ENCODE peak calls at places on chromosomes 1 and 21, in six cellular contexts. One of them, this sample, is unnamed. For H3K4me1 and H3K27me3, the result is how much of the 10 kb centered on the place peaks cover.

GRCh38 chr1:20366766-20367602 is 76.3 kb downstream of the VWA5B1 start:
- DNase-seq in IMR-90: peak
- DNase-seq in spleen: peak
- DNase-seq in tibial artery: no peak
- DNase-seq in colonic mucosa: peak
- DNase-seq in PC-3: peak
- DNase-seq in this sample: no peak

GRCh38 chr1:101618900-101619299 is 377.8 kb downstream of the OLFM3 start:
- DNase-seq in IMR-90: no peak
- DNase-seq in spleen: no peak
- DNase-seq in tibial artery: no peak
- DNase-seq in colonic mucosa: no peak
- DNase-seq in PC-3: no peak
- DNase-seq in this sample: no peak

GRCh38 chr1:29117381-29117780 is 6.3 kb downstream of the TMEM200B start:
- DNase-seq in IMR-90: no peak
- DNase-seq in spleen: no peak
- DNase-seq in tibial artery: no peak
- DNase-seq in colonic mucosa: no peak
- DNase-seq in PC-3: no peak
- DNase-seq in this sample: no peak

GRCh38 chr1:112446411-112446810 is 50.4 kb downstream of the CTTNBP2NL start:
- DNase-seq in IMR-90: peak
- DNase-seq in spleen: no peak
- DNase-seq in tibial artery: no peak
- DNase-seq in colonic mucosa: no peak
- DNase-seq in PC-3: no peak
- DNase-seq in this sample: no peak

GRCh38 chr21:44390886-44391285 is 37.5 kb downstream of the TRPM2 start:
- DNase-seq in IMR-90: no peak
- DNase-seq in spleen: no peak
- DNase-seq in tibial artery: no peak
- DNase-seq in colonic mucosa: no peak
- DNase-seq in PC-3: no peak
- DNase-seq in this sample: no peak

GRCh38 chr1:110049801-110050601 is 15.6 kb downstream of the STRIP1 start:
- DNase-seq in IMR-90: no peak
- DNase-seq in spleen: no peak
- DNase-seq in tibial artery: no peak
- DNase-seq in colonic mucosa: no peak
- DNase-seq in PC-3: no peak
- DNase-seq in this sample: no peak

GRCh38 chr1:19512545-19512944 is 27.2 kb upstream of the CAPZB start:
- DNase-seq in IMR-90: peak
- DNase-seq in spleen: no peak
- DNase-seq in tibial artery: no peak
- DNase-seq in colonic mucosa: no peak
- DNase-seq in PC-3: no peak
- DNase-seq in this sample: no peak

GRCh38 chr1:228295201-228295600 is 87.4 kb downstream of the OBSCN start:
- DNase-seq in IMR-90: no peak
- DNase-seq in spleen: peak
- DNase-seq in tibial artery: no peak
- DNase-seq in colonic mucosa: no peak
- DNase-seq in PC-3: no peak
- DNase-seq in this sample: peak

GRCh38 chr1:36168538-36168937 is 12.6 kb downstream of the MAP7D1 start:
- DNase-seq in IMR-90: no peak
- DNase-seq in spleen: no peak
- DNase-seq in tibial artery: no peak
- DNase-seq in colonic mucosa: no peak
- DNase-seq in PC-3: no peak
- DNase-seq in this sample: no peak

GRCh38 chr1:62237950-62238374 is 43.3 kb downstream of the L1TD1 start:
- DNase-seq in IMR-90: no peak
- DNase-seq in spleen: peak
- DNase-seq in tibial artery: no peak
- DNase-seq in colonic mucosa: no peak
- DNase-seq in PC-3: no peak
- DNase-seq in this sample: no peak

GRCh38 chr1:232704694-232705680 is 75.1 kb upstream of the SIPA1L2 start:
- DNase-seq in IMR-90: peak
- DNase-seq in spleen: no peak
- DNase-seq in tibial artery: no peak
- DNase-seq in colonic mucosa: peak
- DNase-seq in PC-3: peak
- DNase-seq in this sample: no peak

GRCh38 chr1:230139306-230139705 is 72.3 kb downstream of the GALNT2 start:
- DNase-seq in IMR-90: no peak
- DNase-seq in spleen: no peak
- DNase-seq in tibial artery: no peak
- DNase-seq in colonic mucosa: no peak
- DNase-seq in PC-3: no peak
- DNase-seq in this sample: no peak

DNA sequence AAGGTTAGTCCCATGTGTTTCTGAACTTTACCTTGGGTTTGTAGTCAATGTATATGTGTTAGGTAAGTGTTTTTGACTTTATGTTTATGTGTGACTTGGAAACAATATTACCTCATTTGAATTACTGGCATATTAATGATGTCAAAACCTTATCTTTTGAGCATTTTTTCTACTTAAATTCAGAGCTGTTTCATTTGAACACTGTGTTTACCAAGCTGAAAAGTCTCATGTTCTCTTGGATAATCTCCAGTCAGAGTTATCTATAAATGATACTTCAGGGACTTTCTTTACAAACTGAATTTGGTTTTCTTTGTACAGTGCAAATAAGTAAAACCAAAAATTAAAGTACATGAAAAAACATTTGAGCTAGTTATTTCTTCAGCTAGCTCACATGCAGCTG is 30.0 kb downstream of the ADAMTS1 start:
- DNase-seq in IMR-90: no peak
- DNase-seq in spleen: no peak
- DNase-seq in tibial artery: no peak
- DNase-seq in colonic mucosa: no peak
- DNase-seq in PC-3: no peak
- DNase-seq in this sample: no peak
- H3K27ac ChIP-seq in IMR-90: no peak
- H3K27ac ChIP-seq in spleen: no peak
- H3K27ac ChIP-seq in tibial artery: peak
- H3K27ac ChIP-seq in colonic mucosa: no peak
- H3K27ac ChIP-seq in PC-3: no peak
- H3K27ac ChIP-seq in this sample: no peak

DNA sequence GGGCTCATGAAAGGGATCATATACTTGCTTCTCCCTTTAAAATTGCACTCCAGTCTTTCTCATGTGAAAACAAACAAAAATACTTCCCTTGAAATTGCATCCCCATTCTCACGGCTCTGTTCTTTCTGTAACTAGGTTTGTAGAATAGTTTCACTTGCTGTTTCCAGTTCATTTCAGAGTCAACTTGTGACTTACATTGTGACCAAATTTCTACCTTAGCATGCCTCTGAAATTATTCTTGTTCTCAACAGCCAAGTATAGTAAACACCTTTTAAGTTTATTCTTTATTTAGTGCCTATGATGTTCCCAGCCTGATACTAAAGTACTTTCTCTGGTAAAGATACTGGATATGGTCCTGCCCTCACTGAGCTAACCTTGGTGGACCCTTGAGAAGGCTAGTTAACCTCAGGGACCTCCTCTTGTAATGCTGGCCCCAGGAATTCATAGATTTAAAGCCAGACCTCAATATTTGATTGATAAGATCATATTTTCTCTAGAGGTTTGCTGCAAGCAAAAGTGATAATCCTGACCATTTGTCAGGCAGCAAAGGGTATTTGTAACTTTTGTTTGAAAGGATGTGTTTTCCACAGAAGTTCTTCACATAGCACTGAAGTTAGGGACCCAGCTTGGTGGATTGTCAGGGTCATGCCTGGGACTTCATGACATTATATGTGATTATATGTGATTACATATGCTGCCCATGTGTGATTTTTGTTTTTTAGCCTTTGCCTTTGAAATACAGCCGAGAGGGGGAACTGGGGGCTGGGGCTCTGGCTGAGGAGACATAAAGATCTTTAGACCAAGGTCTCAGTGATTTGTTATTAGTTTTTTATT is 29.6 kb downstream of the VANGL2 start:
- DNase-seq in IMR-90: no peak
- DNase-seq in spleen: no peak
- DNase-seq in tibial artery: no peak
- DNase-seq in colonic mucosa: no peak
- DNase-seq in PC-3: no peak
- DNase-seq in this sample: no peak
- H3K4me1 ChIP-seq in IMR-90: under half
- H3K4me1 ChIP-seq in spleen: half or more
- H3K4me1 ChIP-seq in tibial artery: under half
- H3K4me1 ChIP-seq in colonic mucosa: under half
- H3K4me1 ChIP-seq in PC-3: under half
- H3K4me1 ChIP-seq in this sample: under half

GRCh38 chr21:37008705-37009104 is 2.2 kb downstream of the RIPPLY3 start:
- DNase-seq in IMR-90: no peak
- DNase-seq in spleen: no peak
- DNase-seq in tibial artery: no peak
- DNase-seq in colonic mucosa: no peak
- DNase-seq in PC-3: no peak
- DNase-seq in this sample: no peak
- H3K27me3 ChIP-seq in IMR-90: under half
- H3K27me3 ChIP-seq in spleen: under half
- H3K27me3 ChIP-seq in tibial artery: under half
- H3K27me3 ChIP-seq in colonic mucosa: under half
- H3K27me3 ChIP-seq in PC-3: under half
- H3K27me3 ChIP-seq in this sample: under half

DNA sequence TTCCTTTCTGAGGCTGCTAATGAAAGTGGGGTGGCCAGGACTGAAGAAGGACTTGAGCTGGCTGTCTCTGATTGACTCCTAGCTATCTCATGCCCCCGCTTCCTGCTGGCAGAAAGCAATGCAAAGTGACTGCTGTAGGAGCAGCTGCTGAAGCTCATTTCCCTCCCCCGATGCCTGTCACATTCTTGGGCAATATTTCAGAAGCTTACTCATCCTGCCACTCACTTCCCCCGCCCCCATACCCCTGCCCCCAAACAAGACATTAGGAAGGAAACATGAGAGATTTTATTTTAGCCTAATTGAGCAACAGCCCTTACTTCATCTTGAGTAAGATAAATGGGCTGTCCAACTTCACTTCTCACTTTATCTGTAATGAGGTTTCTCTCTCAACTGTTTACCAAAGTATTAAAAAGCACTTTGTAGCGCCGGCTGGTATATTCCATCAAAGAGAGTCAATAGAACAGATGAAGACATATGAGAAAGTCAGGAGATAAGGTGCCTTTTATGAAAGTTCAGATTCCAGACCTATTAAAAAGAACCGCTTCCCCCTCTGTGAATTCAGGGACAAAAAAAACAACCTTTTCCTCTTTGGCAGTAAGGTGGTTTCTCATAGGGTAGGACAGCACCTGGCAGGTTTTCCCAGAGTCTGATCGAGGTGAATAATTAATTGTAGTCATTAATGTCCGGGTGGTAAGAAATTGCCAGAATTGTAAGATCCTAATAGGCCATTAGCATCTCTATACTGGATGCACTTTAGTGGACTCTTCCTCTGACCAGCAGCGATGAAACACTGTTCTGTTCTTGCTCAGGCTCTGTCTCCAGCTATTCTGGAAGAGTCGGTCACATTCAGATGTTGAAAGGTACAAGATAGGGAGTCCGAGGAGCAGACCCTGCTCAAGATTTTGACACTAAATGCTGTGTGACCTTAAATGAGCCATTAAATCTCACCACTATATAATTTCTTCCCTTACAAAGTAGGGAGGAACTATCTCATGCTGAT is 70.2 kb downstream of the SH3GLB1 start:
- DNase-seq in IMR-90: peak
- DNase-seq in spleen: peak
- DNase-seq in tibial artery: peak
- DNase-seq in colonic mucosa: peak
- DNase-seq in PC-3: peak
- DNase-seq in this sample: peak
- H3K27ac ChIP-seq in IMR-90: peak
- H3K27ac ChIP-seq in spleen: peak
- H3K27ac ChIP-seq in tibial artery: peak
- H3K27ac ChIP-seq in colonic mucosa: no peak
- H3K27ac ChIP-seq in PC-3: peak
- H3K27ac ChIP-seq in this sample: peak

GRCh38 chr1:50422675-50422945 is 633 bp downstream of the DMRTA2 start:
- DNase-seq in IMR-90: no peak
- DNase-seq in spleen: no peak
- DNase-seq in tibial artery: no peak
- DNase-seq in colonic mucosa: no peak
- DNase-seq in PC-3: no peak
- DNase-seq in this sample: no peak

GRCh38 chr1:50422946-50423669 is at the start of gene DMRTA2:
- DNase-seq in IMR-90: no peak
- DNase-seq in spleen: no peak
- DNase-seq in tibial artery: no peak
- DNase-seq in colonic mucosa: no peak
- DNase-seq in PC-3: no peak
- DNase-seq in this sample: no peak

GRCh38 chr1:50424045-50424939 is 1.0 kb upstream of the DMRTA2 start:
- DNase-seq in IMR-90: no peak
- DNase-seq in spleen: no peak
- DNase-seq in tibial artery: no peak
- DNase-seq in colonic mucosa: no peak
- DNase-seq in PC-3: no peak
- DNase-seq in this sample: no peak

GRCh38 chr1:50424940-50425375 is 1.7 kb upstream of the DMRTA2 start:
- DNase-seq in IMR-90: no peak
- DNase-seq in spleen: no peak
- DNase-seq in tibial artery: no peak
- DNase-seq in colonic mucosa: no peak
- DNase-seq in PC-3: no peak
- DNase-seq in this sample: no peak

DNA sequence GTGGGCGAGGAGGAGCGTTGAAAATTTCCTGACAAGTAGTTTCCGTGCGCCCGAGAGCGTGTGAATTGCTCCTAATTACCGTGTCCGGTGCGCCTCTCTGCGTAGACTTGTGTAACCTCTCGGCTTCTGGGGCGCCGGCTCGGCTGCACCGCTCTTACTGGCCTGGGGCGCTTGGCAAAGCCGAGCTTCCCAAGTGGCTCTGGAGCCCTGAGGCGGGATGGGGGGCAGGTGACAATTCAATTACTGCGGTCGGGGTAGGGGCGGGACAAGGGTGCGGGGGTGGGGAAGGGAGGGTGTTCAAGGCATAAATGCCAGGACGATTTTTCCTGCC is 392 bp upstream of the DMRTA2 start:
- DNase-seq in IMR-90: no peak
- DNase-seq in spleen: no peak
- DNase-seq in tibial artery: no peak
- DNase-seq in colonic mucosa: no peak
- DNase-seq in PC-3: no peak
- DNase-seq in this sample: peak
- H3K4me1 ChIP-seq in IMR-90: under half
- H3K4me1 ChIP-seq in spleen: half or more
- H3K4me1 ChIP-seq in tibial artery: half or more
- H3K4me1 ChIP-seq in colonic mucosa: under half
- H3K4me1 ChIP-seq in PC-3: under half
- H3K4me1 ChIP-seq in this sample: half or more

GRCh38 chr21:15526793-15527192 is 203.0 kb upstream of the USP25 start:
- DNase-seq in IMR-90: no peak
- DNase-seq in spleen: no peak
- DNase-seq in tibial artery: no peak
- DNase-seq in colonic mucosa: no peak
- DNase-seq in PC-3: no peak
- DNase-seq in this sample: no peak
- H3K27me3 ChIP-seq in IMR-90: under half
- H3K27me3 ChIP-seq in spleen: under half
- H3K27me3 ChIP-seq in tibial artery: under half
- H3K27me3 ChIP-seq in colonic mucosa: under half
- H3K27me3 ChIP-seq in PC-3: under half
- H3K27me3 ChIP-seq in this sample: under half

This sample was measured in lower lobe of right lung.